ENCODE peak calls at places on chromosomes 11 and 22, in five cellular contexts. F is stomach, C is IMR-90, M is heart left ventricle, S is right lobe of liver. G is an unnamed sample. For H3K9me3, the result is how much of the 10 kb centered on the place peaks cover.

GRCh38 chr11:42013656-42014201 is 554.3 kb upstream of the LRRC4C start:
- DNase-seq in M (no peak), S (no peak), F (no peak), C (no peak), G (no peak)

GRCh38 chr11:19511413-19512183 is 201.0 kb upstream of the NAV2 start:
- DNase-seq in C (no peak), M (peak), F (peak), S (peak), G (peak)

GRCh38 chr11:8699903-8700302 is 17.3 kb downstream of the RPL27A start:
- DNase-seq in S (no peak), F (no peak), M (no peak), C (peak), G (peak)

GRCh38 chr11:124511739-124512138 is 31.7 kb downstream of the OR8B12 start:
- DNase-seq in M (no peak), C (no peak), S (no peak), F (no peak), G (no peak)

GRCh38 chr11:75145972-75146519 is 4.9 kb upstream of the SLCO2B1 start:
- DNase-seq in F (no peak), S (no peak), C (no peak), M (no peak), G (no peak)

GRCh38 chr22:37455896-37456295 is 28.6 kb upstream of the ELFN2 start:
- DNase-seq in S (no peak), M (no peak), C (peak), F (no peak), G (no peak)

GRCh38 chr11:125768256-125769046 is 10.2 kb downstream of the PATE2 start:
- DNase-seq in M (no peak), S (no peak), F (no peak), C (no peak), G (no peak)

GRCh38 chr11:10856689-10857603 is 907 bp downstream of the ZBED5 start:
- DNase-seq in F (peak), M (no peak), S (peak), C (peak), G (peak)

GRCh38 chr11:78061088-78061920 is 2.4 kb upstream of the THRSP start:
- DNase-seq in F (peak), C (no peak), S (peak), M (no peak), G (peak)

GRCh38 chr22:38228873-38229740 is 27.3 kb downstream of the MAFF start:
- DNase-seq in F (peak), S (no peak), C (peak), M (no peak), G (no peak)

GRCh38 chr11:70668204-70669202 is 270.2 kb downstream of the CTTN start:
- DNase-seq in M (no peak), F (no peak), S (no peak), C (peak), G (no peak)

GRCh38 chr11:17972987-17973386 is 39.9 kb downstream of the SERGEF start:
- DNase-seq in S (no peak), M (peak), C (peak), F (no peak), G (peak)

GRCh38 chr11:22539851-22540376 is 85.7 kb downstream of the FANCF start:
- DNase-seq in C (peak), S (no peak), M (no peak), F (no peak), G (no peak)

GRCh38 chr11:8287297-8288070 is 23.8 kb upstream of the LMO1 start:
- DNase-seq in F (no peak), M (no peak), C (no peak), S (no peak), G (no peak)

GRCh38 chr11:10604340-10604748 is 35.9 kb upstream of the LYVE1 start:
- DNase-seq in M (peak), F (no peak), S (no peak), C (peak), G (peak)

GRCh38 chr22:40728731-40729189 is 49.5 kb downstream of the MCHR1 start:
- DNase-seq in M (no peak), S (no peak), C (no peak), F (peak), G (no peak)

GRCh38 chr11:35800970-35801953 is 138.7 kb downstream of the TRIM44 start:
- DNase-seq in M (no peak), S (no peak), F (no peak), C (no peak), G (no peak)

GRCh38 chr11:44305149-44305642 is 4.7 kb downstream of the ALX4 start:
- DNase-seq in F (no peak), M (no peak), S (no peak), C (no peak), G (no peak)

GRCh38 chr11:25943031-25943430 is 388.9 kb upstream of the ANO3 start:
- DNase-seq in F (no peak), M (no peak), S (no peak), C (no peak), G (no peak)

GRCh38 chr11:32949739-32950138 is 57.1 kb downstream of the QSER1 start:
- DNase-seq in C (no peak), F (no peak), S (no peak), M (no peak), G (no peak)

GRCh38 chr11:58576792-58577440 is 1.3 kb upstream of the LPXN start:
- DNase-seq in C (peak), M (no peak), F (no peak), S (no peak), G (no peak)

GRCh38 chr22:28414017-28414416 is 265.6 kb downstream of the TTC28 start:
- DNase-seq in M (no peak), F (no peak), C (peak), S (no peak), G (no peak)

DNA sequence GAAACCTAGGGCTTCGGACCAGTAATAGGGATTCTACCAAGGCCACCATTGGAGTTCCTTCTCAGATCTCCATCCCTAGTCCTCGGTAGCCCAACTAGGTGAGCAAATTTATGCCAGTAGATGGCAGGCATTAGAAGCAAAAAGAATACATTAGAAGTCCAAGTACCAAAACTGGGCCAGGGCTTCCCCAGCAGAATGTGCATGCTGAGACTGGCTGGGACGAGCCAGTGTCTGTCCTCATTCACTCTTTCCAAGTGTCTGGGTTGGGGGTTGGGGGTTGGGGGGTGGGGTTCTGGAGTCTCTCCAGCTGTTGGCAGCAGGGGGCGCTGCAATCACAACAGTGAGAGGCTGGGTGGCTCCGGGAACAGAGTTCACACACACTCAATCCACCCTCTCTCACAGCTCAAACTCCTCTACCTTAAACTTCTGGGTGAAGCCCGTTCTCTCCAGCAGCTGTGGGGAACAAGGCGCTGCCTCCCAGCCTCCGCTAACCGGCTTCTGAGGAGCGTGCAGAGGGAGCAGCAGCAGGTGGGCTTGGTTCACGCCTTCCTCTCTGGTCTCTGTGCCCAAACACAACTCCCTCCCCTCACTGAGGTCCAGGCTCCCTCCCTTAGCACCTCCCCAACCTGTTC is 57.5 kb downstream of the BTG4 start:
- DNase-seq in F (no peak), C (peak), S (no peak), M (no peak), G (no peak)
- TF ChIP-seq CTCF in F (no peak), C (peak), S (peak), M (peak), G (no peak)

GRCh38 chr22:31343235-31344191 is 2.6 kb downstream of the PATZ1 start:
- DNase-seq in M (peak), C (peak), F (peak), S (peak), G (peak)
- TF ChIP-seq POLR2A in M (no peak), C (no peak), F (no peak), S (no peak), G (peak)

GRCh38 chr11:3367221-3367620 is 11.7 kb downstream of the ZNF195 start:
- DNase-seq in F (no peak), S (no peak), M (no peak), C (no peak), G (no peak)
- H3K9me3 ChIP-seq in F (under half), S (under half), M (under half), C (under half), G (under half)

GRCh38 chr22:44913198-44913983 is 96.4 kb downstream of the PHF21B start:
- DNase-seq in C (no peak), S (no peak), F (no peak), M (no peak), G (no peak)
- TF ChIP-seq CTCF in C (no peak), S (no peak), F (no peak), M (no peak), G (no peak)

GRCh38 chr11:65888163-65888814 is at the start of gene FIBP:
- DNase-seq in C (peak), S (peak), F (peak), M (peak), G (peak)

GRCh38 chr11:65892661-65893317 is 2.3 kb downstream of the CCDC85B start:
- DNase-seq in M (peak), S (no peak), F (no peak), C (no peak), G (no peak)

GRCh38 chr11:65894034-65894591 is 3.6 kb downstream of the CCDC85B start:
- DNase-seq in S (peak), C (no peak), F (no peak), M (peak), G (no peak)

GRCh38 chr11:65890324-65891179 is at the start of gene CCDC85B:
- DNase-seq in M (peak), C (peak), F (peak), S (peak), G (peak)

DNA sequence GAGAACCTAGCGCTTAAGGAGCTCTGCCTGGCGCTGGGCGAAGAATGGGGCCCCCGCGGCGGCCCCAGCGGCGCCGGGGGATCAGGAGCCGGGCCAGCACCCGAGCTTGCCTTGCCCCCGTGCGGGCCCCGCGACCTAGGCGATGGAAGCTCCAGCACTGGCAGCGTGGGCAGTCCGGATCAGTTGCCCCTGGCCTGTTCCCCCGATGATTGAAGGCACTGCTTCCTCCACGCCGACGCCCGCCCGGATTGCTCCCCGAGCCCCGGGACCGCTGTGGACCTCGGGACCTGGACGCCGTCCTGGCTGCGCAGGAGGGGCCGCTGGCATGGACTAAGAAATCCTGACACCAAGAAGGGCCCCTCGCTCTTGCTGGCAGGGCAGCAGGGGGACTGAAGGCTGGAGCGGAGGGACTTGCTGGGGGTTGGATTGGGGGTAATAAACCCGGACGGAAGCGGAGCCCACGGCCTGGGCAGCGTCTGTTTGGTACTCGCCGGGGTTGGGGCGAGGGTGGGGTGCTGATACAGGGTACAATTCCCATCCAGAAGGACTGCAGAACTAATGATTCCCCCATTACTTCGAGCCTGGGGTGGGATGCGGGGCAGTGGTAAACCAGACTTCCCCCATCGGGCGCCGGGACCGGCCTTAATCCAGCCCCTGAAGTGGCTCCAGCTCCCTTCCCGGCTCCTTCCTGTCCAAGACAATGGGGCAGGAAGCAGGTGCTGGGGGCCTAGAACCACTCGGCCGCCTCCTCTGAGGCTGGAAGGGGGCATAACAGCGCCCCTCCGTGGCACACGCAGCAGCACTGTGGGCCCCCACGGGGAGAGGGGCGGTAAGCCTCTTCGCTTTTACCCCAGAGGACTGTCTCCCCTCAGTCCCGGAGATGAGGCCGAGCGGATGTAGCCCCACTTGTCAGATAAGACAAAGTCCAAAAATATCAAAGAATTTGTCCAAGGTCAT is 985 bp downstream of the CCDC85B start:
- DNase-seq in S (peak), F (no peak), M (peak), C (no peak), G (no peak)
- TF ChIP-seq POLR2A in S (peak), F (no peak), M (peak), C (peak), G (no peak)

GRCh38 chr22:48677621-48678020 is 1150.1 kb downstream of the BRD1 start:
- DNase-seq in M (peak), F (no peak), C (no peak), S (no peak), G (no peak)

GRCh38 chr22:48679656-48680555 is 1147.8 kb downstream of the BRD1 start:
- DNase-seq in S (no peak), C (no peak), M (peak), F (no peak), G (no peak)

GRCh38 chr22:48678171-48679135 is 1149.2 kb downstream of the BRD1 start:
- DNase-seq in F (no peak), M (peak), C (no peak), S (no peak), G (no peak)

GRCh38 chr22:48682517-48682916 is 1145.2 kb downstream of the BRD1 start:
- DNase-seq in C (no peak), M (no peak), F (no peak), S (no peak), G (no peak)

GRCh38 chr22:48680601-48681000 is 1147.1 kb downstream of the BRD1 start:
- DNase-seq in C (no peak), F (no peak), M (peak), S (no peak), G (no peak)
- H3K9me3 ChIP-seq in C (half or more), F (under half), M (under half), S (under half), G (under half)

GRCh38 chr11:86418929-86419328 is 44.2 kb downstream of the CCDC81 start:
- DNase-seq in M (no peak), F (no peak), C (peak), S (no peak), G (no peak)
- TF ChIP-seq CTCF in M (no peak), F (no peak), C (peak), S (no peak), G (no peak)

DNA sequence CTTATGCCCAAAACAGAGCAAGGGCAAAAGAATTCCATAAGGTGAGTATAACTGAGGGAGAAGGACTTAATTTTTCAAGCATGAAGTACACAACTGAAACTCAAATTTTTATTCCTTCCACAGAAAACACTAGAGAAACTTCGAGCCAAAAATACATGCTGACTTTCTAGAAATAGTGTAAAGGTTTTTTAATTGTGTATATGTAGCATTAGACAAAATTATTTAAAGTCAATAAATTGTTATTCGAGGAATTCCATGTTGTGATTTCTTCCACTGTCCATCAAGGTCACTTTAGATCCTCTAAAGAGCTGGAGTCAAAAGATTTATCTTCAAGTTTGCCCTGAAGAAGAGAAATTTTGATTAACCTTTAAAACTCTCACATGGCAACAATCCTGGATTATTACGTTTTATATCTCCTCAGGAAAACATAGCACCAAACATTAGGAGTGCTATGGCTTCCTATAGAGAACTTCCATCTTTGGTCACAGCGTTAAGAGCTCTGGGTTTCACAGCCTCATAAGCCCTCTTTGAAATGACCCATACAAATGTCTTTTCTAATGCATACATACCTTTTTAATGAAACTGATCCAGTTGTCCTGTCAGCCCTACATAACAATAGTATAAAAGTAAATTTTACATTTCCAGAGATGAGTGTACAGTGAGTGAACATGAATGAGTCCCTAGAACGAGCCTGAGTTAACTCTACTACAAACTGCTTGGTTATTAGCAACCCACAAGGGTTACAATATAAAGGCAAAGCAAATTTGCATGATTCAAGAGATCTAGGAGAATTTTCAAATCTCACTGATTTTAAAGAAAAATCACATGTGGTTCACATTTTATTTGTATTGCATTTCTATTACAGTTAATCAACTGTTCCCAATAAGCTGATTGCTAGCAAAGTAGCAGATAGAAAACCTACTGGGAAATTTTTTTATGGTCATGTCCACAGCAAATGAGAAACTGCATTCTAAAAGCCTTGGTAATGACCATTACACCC is 10.9 kb downstream of the TAF1D start:
- DNase-seq in M (no peak), F (no peak), S (no peak), C (no peak), G (no peak)
- TF ChIP-seq POLR2A in M (no peak), F (no peak), S (no peak), C (no peak), G (no peak)

DNA sequence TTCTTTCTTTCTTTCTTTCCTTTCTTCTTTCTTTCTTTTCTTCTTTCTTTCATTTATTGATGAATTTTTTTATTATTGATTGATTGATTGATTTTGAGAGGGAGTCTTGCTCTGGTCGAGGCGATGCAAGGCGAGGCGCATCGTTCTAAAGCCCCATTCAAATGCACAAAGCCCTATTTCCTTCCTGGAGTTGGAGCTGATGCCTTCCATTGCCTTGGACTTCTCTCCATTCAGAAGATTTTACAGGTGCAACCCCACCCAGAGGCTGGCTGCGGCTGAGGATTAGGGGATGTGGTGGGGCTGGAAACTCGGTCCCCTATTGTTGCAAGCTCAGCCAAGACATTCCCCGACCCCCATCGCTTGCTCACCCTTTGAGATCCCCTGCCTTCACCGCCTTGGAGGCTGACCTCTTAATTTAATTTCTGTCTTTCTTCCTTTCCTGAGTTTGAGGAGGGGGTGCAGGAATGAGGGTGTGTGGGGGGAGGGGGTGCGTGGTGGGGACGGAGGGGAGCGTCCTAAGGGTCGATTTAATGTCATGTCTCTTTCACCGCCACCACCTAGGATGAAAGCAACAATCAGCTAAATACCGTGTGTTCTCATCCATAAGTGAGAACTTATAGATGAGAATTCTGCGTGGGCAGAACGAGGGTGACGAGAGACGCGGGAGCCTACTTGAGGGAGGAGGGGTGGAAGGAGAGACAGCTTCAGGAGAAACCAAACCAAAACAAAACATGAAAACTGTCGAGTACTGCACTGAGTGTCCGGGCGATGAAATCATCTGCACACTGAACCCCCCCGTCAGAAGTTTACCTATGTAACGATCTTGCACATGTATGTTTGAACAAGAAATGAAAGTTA is 3913.9 kb upstream of the OR11H1 start:
- DNase-seq in S (no peak), M (no peak), C (no peak), F (no peak), G (no peak)
- H3K9me3 ChIP-seq in S (under half), M (under half), C (under half), F (half or more), G (under half)

DNA sequence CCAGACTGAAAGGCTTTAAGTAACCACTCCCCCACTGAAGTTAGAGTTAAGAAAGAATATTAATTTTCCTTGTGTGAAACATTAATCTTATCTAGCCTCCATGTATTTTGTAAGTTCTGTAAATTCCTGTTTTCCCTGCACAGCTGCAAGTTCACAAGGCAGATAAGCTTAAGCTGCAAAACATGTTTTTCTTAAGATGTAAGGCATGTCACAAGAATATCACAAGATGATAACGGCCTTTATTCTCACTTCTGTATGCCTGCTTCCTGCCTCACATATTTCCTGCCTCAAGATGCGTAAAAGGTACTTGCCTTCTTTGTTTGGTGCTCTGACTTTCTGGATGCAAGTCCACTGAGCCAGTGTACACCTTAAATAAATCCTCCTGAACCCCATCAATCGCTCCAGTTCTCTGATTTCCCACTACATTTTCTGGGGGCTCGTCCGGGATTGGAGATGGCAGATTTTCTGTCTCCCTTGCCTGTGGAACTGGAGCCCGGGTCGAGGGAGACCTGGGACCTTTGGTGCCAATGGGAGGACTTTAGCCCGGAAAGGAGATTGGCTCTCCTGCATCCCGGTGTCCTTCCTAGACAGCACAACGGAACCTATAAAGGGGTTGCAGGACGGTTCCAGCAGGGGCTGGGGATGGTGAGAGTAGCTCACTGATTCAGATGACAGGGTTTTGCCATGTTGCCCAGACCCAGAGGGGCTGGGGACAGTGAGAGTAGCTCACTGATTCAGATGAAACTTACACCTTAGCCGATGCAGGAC is 30.2 kb downstream of the PPARA start:
- DNase-seq in C (no peak), F (no peak), S (no peak), M (no peak), G (no peak)
- TF ChIP-seq CTCF in C (no peak), F (no peak), S (no peak), M (no peak), G (no peak)